ENCODE peak calls at places on chromosomes 5 and 9, in five cellular contexts. R is mesendoderm, Z is adrenal gland, F is transverse colon, I is lower lobe of right lung. M is an unnamed sample.

GRCh38 chr5:77449277-77449676 is 42.8 kb downstream of the WDR41 start:
- DNase-seq in R (no peak), Z (no peak), F (no peak), I (no peak), M (no peak)

GRCh38 chr9:88106492-88106891 is 31.8 kb downstream of the SPATA31C2 start:
- DNase-seq in R (peak; percentile 59), Z (peak; percentile 41), F (peak; percentile 57), I (no peak), M (peak; percentile 35)

GRCh38 chr5:156474251-156474650 is 147.3 kb downstream of the SGCD start:
- DNase-seq in R (no peak), Z (no peak), F (no peak), I (no peak), M (peak; percentile 13)

GRCh38 chr9:108911820-108912219 is 22.1 kb downstream of the ELP1 start:
- DNase-seq in R (no peak), Z (no peak), F (no peak), I (no peak), M (no peak)

GRCh38 chr5:148913985-148914421 is 87.6 kb downstream of the ADRB2 start:
- DNase-seq in R (peak; percentile 97), Z (no peak), F (no peak), I (no peak), M (peak; percentile 38)

GRCh38 chr5:112388010-112388553 is 31.0 kb downstream of the EPB41L4A start:
- DNase-seq in R (no peak), Z (no peak), F (no peak), I (no peak), M (no peak)

GRCh38 chr9:69420611-69421270 is 95.7 kb downstream of the ENTREP1 start:
- DNase-seq in R (no peak), Z (no peak), F (no peak), I (no peak), M (no peak)

GRCh38 chr5:88682797-88683496 is 200.0 kb downstream of the MEF2C start:
- DNase-seq in R (no peak), Z (no peak), F (no peak), I (no peak), M (no peak)

GRCh38 chr5:158978061-158978745 is 121.5 kb downstream of the EBF1 start:
- DNase-seq in R (no peak), Z (no peak), F (no peak), I (no peak), M (no peak)

GRCh38 chr9:86732514-86732913 is 214.8 kb downstream of the GAS1 start:
- DNase-seq in R (no peak), Z (peak; percentile 33), F (no peak), I (no peak), M (no peak)

GRCh38 chr5:149288437-149288836 is 16.8 kb downstream of the AFAP1L1 start:
- DNase-seq in R (no peak), Z (no peak), F (no peak), I (no peak), M (no peak)

GRCh38 chr5:13276143-13276542 is 668.3 kb downstream of the DNAH5 start:
- DNase-seq in R (no peak), Z (no peak), F (no peak), I (no peak), M (no peak)

GRCh38 chr5:137491121-137491520 is 8.0 kb downstream of the SPOCK1 start:
- DNase-seq in R (no peak), Z (no peak), F (no peak), I (no peak), M (no peak)

GRCh38 chr5:90563161-90563560 is 4.6 kb downstream of the ADGRV1 start:
- DNase-seq in R (no peak), Z (no peak), F (no peak), I (no peak), M (no peak)

GRCh38 chr5:144941004-144941403 is 770.3 kb downstream of the KCTD16 start:
- DNase-seq in R (no peak), Z (no peak), F (no peak), I (no peak), M (no peak)

GRCh38 chr9:126146254-126147145 is 180.1 kb upstream of the MVB12B start:
- DNase-seq in R (peak; percentile 87), Z (peak; percentile 20), F (peak; percentile 35), I (no peak), M (peak; percentile 87)

GRCh38 chr9:38119570-38119969 is 50.5 kb upstream of the SHB start:
- DNase-seq in R (no peak), Z (no peak), F (no peak), I (no peak), M (no peak)

GRCh38 chr5:67792891-67793290 is 422.7 kb upstream of the PIK3R1 start:
- DNase-seq in R (no peak), Z (no peak), F (no peak), I (no peak), M (no peak)

GRCh38 chr9:123642291-123643278 is 286.6 kb downstream of the CRB2 start:
- DNase-seq in R (no peak), Z (peak; percentile 61), F (peak; percentile 73), I (peak; percentile 61), M (no peak)

GRCh38 chr5:103829585-103829984 is 267.0 kb upstream of the NUDT12 start:
- DNase-seq in R (peak; percentile 24), Z (peak; percentile 30), F (no peak), I (no peak), M (peak; percentile 38)

GRCh38 chr9:92726348-92726747 is 38.3 kb downstream of the BICD2 start:
- DNase-seq in R (no peak), Z (peak; percentile 16), F (no peak), I (peak; percentile 19), M (no peak)

GRCh38 chr9:3850083-3850482 is 324.3 kb upstream of the RFX3 start:
- DNase-seq in R (no peak), Z (no peak), F (no peak), I (no peak), M (no peak)

GRCh38 chr9:86242012-86242411 is 17.4 kb downstream of the C9orf153 start:
- DNase-seq in R (peak; percentile 11), Z (no peak), F (peak; percentile 9), I (no peak), M (peak; percentile 13)

GRCh38 chr5:34494111-34494755 is 161.9 kb upstream of the RAI14 start:
- DNase-seq in R (no peak), Z (no peak), F (no peak), I (no peak), M (no peak)

GRCh38 chr9:95725045-95725444 is 150.4 kb upstream of the ERCC6L2 start:
- DNase-seq in R (no peak), Z (no peak), F (no peak), I (no peak), M (no peak)

GRCh38 chr5:80644900-80645299 is 9.6 kb upstream of the MSH3 start:
- DNase-seq in R (peak; percentile 31), Z (no peak), F (no peak), I (no peak), M (no peak)

GRCh38 chr9:109935406-109936087 is 155.5 kb downstream of the PALM2AKAP2 start:
- DNase-seq in R (no peak), Z (no peak), F (no peak), I (no peak), M (no peak)

GRCh38 chr5:109516385-109516784 is 106.6 kb upstream of the PJA2 start:
- DNase-seq in R (no peak), Z (no peak), F (no peak), I (no peak), M (no peak)

GRCh38 chr5:31194892-31195291 is 1.4 kb downstream of the CDH6 start:
- DNase-seq in R (no peak), Z (no peak), F (no peak), I (no peak), M (no peak)

GRCh38 chr5:31193026-31193425 is 460 bp upstream of the CDH6 start:
- DNase-seq in R (no peak), Z (no peak), F (no peak), I (no peak), M (no peak)

GRCh38 chr5:31192442-31192841 is 1.0 kb upstream of the CDH6 start:
- DNase-seq in R (no peak), Z (no peak), F (no peak), I (no peak), M (peak; percentile 39)

GRCh38 chr5:31194458-31194808 is 947 bp downstream of the CDH6 start:
- DNase-seq in R (no peak), Z (no peak), F (no peak), I (no peak), M (peak; percentile 14)

DNA sequence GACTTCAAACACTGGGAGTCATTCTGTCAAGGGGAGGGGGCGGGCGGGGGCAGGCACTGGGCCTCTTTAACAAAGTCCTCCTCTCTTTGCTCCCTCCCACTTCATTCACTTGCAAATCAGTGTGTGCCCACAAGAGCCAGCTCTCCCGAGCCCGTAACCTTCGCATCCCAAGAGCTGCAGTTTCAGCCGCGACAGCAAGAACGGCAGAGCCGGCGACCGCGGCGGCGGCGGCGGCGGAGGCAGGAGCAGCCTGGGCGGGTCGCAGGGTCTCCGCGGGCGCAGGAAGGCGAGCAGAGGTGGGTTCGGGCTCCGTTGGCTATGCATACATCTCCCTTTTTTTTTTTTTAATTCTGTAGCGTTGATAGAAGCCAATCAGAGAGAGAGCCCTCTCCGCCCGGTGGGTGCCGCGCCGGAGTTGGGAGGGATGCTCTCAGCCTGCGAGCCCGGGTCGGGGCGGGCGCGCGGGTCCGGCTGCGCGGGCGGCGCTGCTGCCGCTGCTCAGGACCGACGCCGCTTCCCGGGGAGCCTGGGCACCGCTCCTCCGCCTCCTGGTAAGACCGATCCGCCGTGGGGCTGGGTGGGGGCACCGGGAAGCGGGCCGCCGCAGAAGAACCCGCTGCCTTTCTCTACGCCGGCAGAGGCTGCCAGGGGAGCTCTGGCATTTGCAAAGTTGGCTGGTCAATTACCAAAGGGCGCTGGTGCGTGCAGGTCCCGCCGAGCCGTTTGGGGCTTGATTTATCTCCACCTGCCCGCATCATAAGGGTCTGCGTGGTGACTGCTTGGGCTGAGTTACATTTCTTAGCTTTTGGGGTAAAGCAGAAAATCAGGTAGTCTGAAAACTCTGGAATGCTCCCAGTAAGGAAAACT is at the start of gene CDH6:
- DNase-seq in R (peak; percentile 93), Z (peak; percentile 21), F (peak; percentile 9), I (peak; percentile 47), M (peak; percentile 94)
- H3K27me3 ChIP-seq in R (peaks cover 13% of the 10 kb centered on the region), Z (peaks cover 28% of the 10 kb centered on the region), F (peaks cover 62% of the 10 kb centered on the region), I (peaks cover 31% of the 10 kb centered on the region), M (peaks cover 34% of the 10 kb centered on the region)

GRCh38 chr5:83513491-83513890 is 41.9 kb downstream of the VCAN start:
- DNase-seq in R (peak; percentile 18), Z (no peak), F (no peak), I (no peak), M (no peak)
- H3K27ac ChIP-seq in R (no peak overlapping the region), Z (no peak overlapping the region), F (no peak overlapping the region), I (no peak overlapping the region), M (no peak overlapping the region)

GRCh38 chr5:175548899-175549311 is 70.5 kb downstream of the SFXN1 start:
- DNase-seq in R (peak; percentile 79), Z (no peak), F (no peak), I (no peak), M (peak; percentile 31)
- H3K27me3 ChIP-seq in R (no peaks in the 10 kb centered on the region), Z (peaks cover 6% of the 10 kb centered on the region), F (peaks cover 24% of the 10 kb centered on the region), I (peaks cover 29% of the 10 kb centered on the region), M (no peaks in the 10 kb centered on the region)

DNA sequence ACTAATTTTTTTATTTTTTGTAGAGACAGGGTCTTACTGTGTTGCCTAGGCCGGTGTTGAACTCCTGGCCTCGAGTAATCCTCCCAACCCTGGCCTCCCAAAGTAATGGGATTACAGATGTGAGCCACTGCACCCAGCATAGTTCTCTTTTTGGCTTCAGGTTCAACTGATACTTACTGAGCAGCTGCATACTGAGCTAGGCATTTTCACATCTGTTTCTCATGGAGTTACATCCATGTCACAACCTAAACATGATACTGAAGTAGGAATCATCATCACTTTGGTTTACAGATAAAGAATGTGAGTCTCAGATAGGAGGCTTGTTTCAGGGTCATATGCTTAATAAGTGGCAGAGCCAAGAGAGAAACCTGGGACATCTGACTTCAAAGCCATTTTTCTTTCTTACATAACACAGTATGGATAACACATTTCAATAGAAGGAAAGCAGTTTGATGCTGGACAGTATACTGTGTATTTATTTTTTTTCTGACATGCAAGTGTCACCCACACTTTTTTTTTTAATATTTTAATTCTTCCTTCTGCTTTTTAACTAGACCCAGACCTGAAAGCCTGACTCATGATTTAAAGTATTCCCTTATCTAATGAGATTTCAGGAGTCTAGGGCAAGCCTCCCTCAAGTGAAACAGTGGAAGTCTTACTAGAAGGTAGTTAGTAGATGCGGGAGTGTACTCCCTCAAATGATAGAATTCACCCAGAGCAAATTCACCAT is 90.8 kb downstream of the HACD4 start:
- DNase-seq in R (peak; percentile 7), Z (no peak), F (no peak), I (no peak), M (no peak)
- H3K27ac ChIP-seq in R (no peak overlapping the region), Z (no peak overlapping the region), F (no peak overlapping the region), I (no peak overlapping the region), M (no peak overlapping the region)

M was measured in neural progenitor cell.